ENCODE peak calls at places on chromosome 19, in four cellular contexts. One of them, this sample, is unnamed. For H3K4me1, the result is how much of the 10 kb centered on the place peaks cover.

GRCh38 chr19:35211545-35212230 is 16.9 kb downstream of the FAM187B start:
- DNase-seq in cardiac muscle cell: no peak
- DNase-seq in fibroblast of lung: no peak
- DNase-seq in Peyer's patch: no peak
- DNase-seq in this sample: peak

GRCh38 chr19:1646931-1647663 is 5.3 kb downstream of the TCF3 start:
- DNase-seq in cardiac muscle cell: no peak
- DNase-seq in fibroblast of lung: no peak
- DNase-seq in Peyer's patch: no peak
- DNase-seq in this sample: no peak

GRCh38 chr19:16445238-16446107 is 26.3 kb downstream of the EPS15L1 start:
- DNase-seq in cardiac muscle cell: no peak
- DNase-seq in fibroblast of lung: peak
- DNase-seq in Peyer's patch: no peak
- DNase-seq in this sample: no peak

GRCh38 chr19:29779921-29780320 is 31.9 kb upstream of the CCNE1 start:
- DNase-seq in cardiac muscle cell: peak
- DNase-seq in fibroblast of lung: no peak
- DNase-seq in Peyer's patch: no peak
- DNase-seq in this sample: no peak

GRCh38 chr19:16801599-16801998 is 27.6 kb upstream of the SIN3B start:
- DNase-seq in cardiac muscle cell: no peak
- DNase-seq in fibroblast of lung: peak
- DNase-seq in Peyer's patch: no peak
- DNase-seq in this sample: no peak

GRCh38 chr19:42634409-42635232 is 39.9 kb upstream of the CEACAM8 start:
- DNase-seq in cardiac muscle cell: no peak
- DNase-seq in fibroblast of lung: peak
- DNase-seq in Peyer's patch: no peak
- DNase-seq in this sample: peak

GRCh38 chr19:46697142-46697960 is 19.6 kb downstream of the PRKD2 start:
- DNase-seq in cardiac muscle cell: peak
- DNase-seq in fibroblast of lung: peak
- DNase-seq in Peyer's patch: peak
- DNase-seq in this sample: peak

GRCh38 chr19:13143135-13143534 is 7.0 kb downstream of the STX10 start:
- DNase-seq in cardiac muscle cell: no peak
- DNase-seq in fibroblast of lung: peak
- DNase-seq in Peyer's patch: no peak
- DNase-seq in this sample: no peak

GRCh38 chr19:41362143-41362847 is 1.7 kb downstream of the B9D2 start:
- DNase-seq in cardiac muscle cell: no peak
- DNase-seq in fibroblast of lung: no peak
- DNase-seq in Peyer's patch: no peak
- DNase-seq in this sample: peak

GRCh38 chr19:1109697-1110671 is 6.2 kb downstream of the GPX4 start:
- DNase-seq in cardiac muscle cell: no peak
- DNase-seq in fibroblast of lung: no peak
- DNase-seq in Peyer's patch: no peak
- DNase-seq in this sample: no peak

GRCh38 chr19:10421981-10422461 is 1.7 kb downstream of the PDE4A start:
- DNase-seq in cardiac muscle cell: no peak
- DNase-seq in fibroblast of lung: no peak
- DNase-seq in Peyer's patch: no peak
- DNase-seq in this sample: no peak

GRCh38 chr19:19602136-19602712 is 16.3 kb downstream of the PBX4 start:
- DNase-seq in cardiac muscle cell: no peak
- DNase-seq in fibroblast of lung: no peak
- DNase-seq in Peyer's patch: no peak
- DNase-seq in this sample: peak

GRCh38 chr19:45408830-45409593 is 2.6 kb downstream of the POLR1G start:
- DNase-seq in cardiac muscle cell: no peak
- DNase-seq in fibroblast of lung: no peak
- DNase-seq in Peyer's patch: no peak
- DNase-seq in this sample: no peak

GRCh38 chr19:47813304-47813994 is 8.3 kb upstream of the CRX start:
- DNase-seq in cardiac muscle cell: peak
- DNase-seq in fibroblast of lung: peak
- DNase-seq in Peyer's patch: peak
- DNase-seq in this sample: peak

GRCh38 chr19:41411682-41412265 is 14.2 kb downstream of the BCKDHA start:
- DNase-seq in cardiac muscle cell: no peak
- DNase-seq in fibroblast of lung: no peak
- DNase-seq in Peyer's patch: no peak
- DNase-seq in this sample: no peak

GRCh38 chr19:1037553-1038115 is 2.3 kb upstream of the ABCA7 start:
- DNase-seq in cardiac muscle cell: no peak
- DNase-seq in fibroblast of lung: no peak
- DNase-seq in Peyer's patch: no peak
- DNase-seq in this sample: no peak

GRCh38 chr19:10320602-10321416 is 5.0 kb upstream of the FDX2 start:
- DNase-seq in cardiac muscle cell: no peak
- DNase-seq in fibroblast of lung: no peak
- DNase-seq in Peyer's patch: no peak
- DNase-seq in this sample: no peak

GRCh38 chr19:20359933-20360720 is 193.1 kb downstream of the ZNF486 start:
- DNase-seq in cardiac muscle cell: peak
- DNase-seq in fibroblast of lung: no peak
- DNase-seq in Peyer's patch: no peak
- DNase-seq in this sample: no peak

GRCh38 chr19:44777715-44778347 is at the start of gene CBLC:
- DNase-seq in cardiac muscle cell: peak
- DNase-seq in fibroblast of lung: no peak
- DNase-seq in Peyer's patch: peak
- DNase-seq in this sample: peak

GRCh38 chr19:12913871-12914690 is 5.0 kb downstream of the SYCE2 start:
- DNase-seq in cardiac muscle cell: no peak
- DNase-seq in fibroblast of lung: peak
- DNase-seq in Peyer's patch: no peak
- DNase-seq in this sample: peak

GRCh38 chr19:45767881-45768643 is 990 bp downstream of the SIX5 start:
- DNase-seq in cardiac muscle cell: peak
- DNase-seq in fibroblast of lung: peak
- DNase-seq in Peyer's patch: peak
- DNase-seq in this sample: peak

GRCh38 chr19:41882568-41883462 is at the start of gene ARHGEF1:
- DNase-seq in cardiac muscle cell: peak
- DNase-seq in fibroblast of lung: peak
- DNase-seq in Peyer's patch: peak
- DNase-seq in this sample: peak

GRCh38 chr19:5281588-5281987 is 59.0 kb downstream of the PTPRS start:
- DNase-seq in cardiac muscle cell: no peak
- DNase-seq in fibroblast of lung: no peak
- DNase-seq in Peyer's patch: no peak
- DNase-seq in this sample: no peak
- H3K27ac ChIP-seq in cardiac muscle cell: no peak
- H3K27ac ChIP-seq in fibroblast of lung: no peak
- H3K27ac ChIP-seq in Peyer's patch: peak
- H3K27ac ChIP-seq in this sample: peak

DNA sequence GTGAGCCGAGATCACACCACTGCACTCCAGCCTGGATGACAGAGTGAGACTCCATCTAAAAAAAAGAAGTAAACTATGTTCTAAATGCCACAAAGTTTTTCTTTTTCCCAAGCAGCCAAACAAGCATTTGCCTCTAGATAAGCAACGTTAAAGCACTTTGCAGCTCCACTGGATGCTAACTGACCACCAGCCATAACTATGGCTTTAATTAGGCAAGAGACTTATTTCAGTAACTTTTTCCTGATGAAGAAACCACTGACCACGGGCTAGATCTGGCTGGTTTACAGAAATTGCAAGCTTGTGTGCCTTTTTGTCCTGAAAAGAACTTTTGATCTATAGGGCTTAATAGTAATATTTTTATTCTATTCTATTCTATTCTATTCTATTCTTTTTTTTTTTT is 22.1 kb downstream of the CD70 start:
- DNase-seq in cardiac muscle cell: no peak
- DNase-seq in fibroblast of lung: no peak
- DNase-seq in Peyer's patch: no peak
- DNase-seq in this sample: no peak
- H3K4me1 ChIP-seq in cardiac muscle cell: under half
- H3K4me1 ChIP-seq in fibroblast of lung: under half
- H3K4me1 ChIP-seq in Peyer's patch: under half
- H3K4me1 ChIP-seq in this sample: under half

GRCh38 chr19:55068803-55069136 is 5.8 kb upstream of the RDH13 start:
- DNase-seq in cardiac muscle cell: no peak
- DNase-seq in fibroblast of lung: no peak
- DNase-seq in Peyer's patch: no peak
- DNase-seq in this sample: no peak
- H3K4me3 ChIP-seq in cardiac muscle cell: peak
- H3K4me3 ChIP-seq in fibroblast of lung: no peak
- H3K4me3 ChIP-seq in Peyer's patch: no peak
- H3K4me3 ChIP-seq in this sample: no peak

GRCh38 chr19:33409906-33410685 is 36.6 kb downstream of the CEBPG start:
- DNase-seq in cardiac muscle cell: no peak
- DNase-seq in fibroblast of lung: no peak
- DNase-seq in Peyer's patch: no peak
- DNase-seq in this sample: no peak
- H3K27ac ChIP-seq in cardiac muscle cell: no peak
- H3K27ac ChIP-seq in fibroblast of lung: no peak
- H3K27ac ChIP-seq in Peyer's patch: no peak
- H3K27ac ChIP-seq in this sample: no peak